ENCODE peak calls at places on chromosome 2, in eight cellular contexts. One of them, this sample, is unnamed.

GRCh38 chr2:173550143-173550542 is 195.5 kb downstream of the CDCA7 start:
- DNase-seq in dermis microvascular lymphatic vessel endothelial cell: no peak
- DNase-seq in psoas muscle: no peak
- DNase-seq in NCI-H2081: no peak
- DNase-seq in pancreas: no peak
- DNase-seq in natural killer cell treated with Interleukin-12 subunit alpha and Interleukin-12 subunit beta and Interleukin-15 and Interleukin-18, amount 100 ng/mL, for 72 hours: no peak
- DNase-seq in T-helper 2 cell: no peak
- DNase-seq in endodermal cell: no peak
- DNase-seq in this sample: no peak

GRCh38 chr2:144237845-144238637 is 281.9 kb downstream of the ZEB2 start:
- DNase-seq in dermis microvascular lymphatic vessel endothelial cell: no peak
- DNase-seq in psoas muscle: no peak
- DNase-seq in NCI-H2081: peak; percentile 84
- DNase-seq in pancreas: no peak
- DNase-seq in natural killer cell treated with Interleukin-12 subunit alpha and Interleukin-12 subunit beta and Interleukin-15 and Interleukin-18, amount 100 ng/mL, for 72 hours: no peak
- DNase-seq in T-helper 2 cell: no peak
- DNase-seq in endodermal cell: no peak
- DNase-seq in this sample: no peak

GRCh38 chr2:124753842-124754241 is 728.8 kb downstream of the CNTNAP5 start:
- DNase-seq in dermis microvascular lymphatic vessel endothelial cell: no peak
- DNase-seq in psoas muscle: no peak
- DNase-seq in NCI-H2081: no peak
- DNase-seq in pancreas: no peak
- DNase-seq in natural killer cell treated with Interleukin-12 subunit alpha and Interleukin-12 subunit beta and Interleukin-15 and Interleukin-18, amount 100 ng/mL, for 72 hours: no peak
- DNase-seq in T-helper 2 cell: no peak
- DNase-seq in endodermal cell: peak; percentile 55
- DNase-seq in this sample: no peak

GRCh38 chr2:202118168-202118567 is 45.1 kb downstream of the KIAA2012 start:
- DNase-seq in dermis microvascular lymphatic vessel endothelial cell: no peak
- DNase-seq in psoas muscle: no peak
- DNase-seq in NCI-H2081: no peak
- DNase-seq in pancreas: no peak
- DNase-seq in natural killer cell treated with Interleukin-12 subunit alpha and Interleukin-12 subunit beta and Interleukin-15 and Interleukin-18, amount 100 ng/mL, for 72 hours: no peak
- DNase-seq in T-helper 2 cell: no peak
- DNase-seq in endodermal cell: no peak
- DNase-seq in this sample: no peak

GRCh38 chr2:169105433-169105832 is 36.1 kb downstream of the DHRS9 start:
- DNase-seq in dermis microvascular lymphatic vessel endothelial cell: no peak
- DNase-seq in psoas muscle: no peak
- DNase-seq in NCI-H2081: peak; percentile 14
- DNase-seq in pancreas: no peak
- DNase-seq in natural killer cell treated with Interleukin-12 subunit alpha and Interleukin-12 subunit beta and Interleukin-15 and Interleukin-18, amount 100 ng/mL, for 72 hours: no peak
- DNase-seq in T-helper 2 cell: no peak
- DNase-seq in endodermal cell: no peak
- DNase-seq in this sample: no peak

GRCh38 chr2:224909885-224910517 is 132.3 kb downstream of the DOCK10 start:
- DNase-seq in dermis microvascular lymphatic vessel endothelial cell: peak; percentile 3
- DNase-seq in psoas muscle: peak; percentile 32
- DNase-seq in NCI-H2081: peak; percentile 82
- DNase-seq in pancreas: peak; percentile 22
- DNase-seq in natural killer cell treated with Interleukin-12 subunit alpha and Interleukin-12 subunit beta and Interleukin-15 and Interleukin-18, amount 100 ng/mL, for 72 hours: peak; percentile 66
- DNase-seq in T-helper 2 cell: no peak
- DNase-seq in endodermal cell: no peak
- DNase-seq in this sample: peak; percentile 26

GRCh38 chr2:42794271-42795046 is 2.1 kb upstream of the HAAO start:
- DNase-seq in dermis microvascular lymphatic vessel endothelial cell: no peak
- DNase-seq in psoas muscle: no peak
- DNase-seq in NCI-H2081: no peak
- DNase-seq in pancreas: peak; percentile 62
- DNase-seq in natural killer cell treated with Interleukin-12 subunit alpha and Interleukin-12 subunit beta and Interleukin-15 and Interleukin-18, amount 100 ng/mL, for 72 hours: no peak
- DNase-seq in T-helper 2 cell: no peak
- DNase-seq in endodermal cell: peak; percentile 89
- DNase-seq in this sample: no peak

GRCh38 chr2:22499082-22499844 is 885.7 kb upstream of the KLHL29 start:
- DNase-seq in dermis microvascular lymphatic vessel endothelial cell: no peak
- DNase-seq in psoas muscle: peak; percentile 26
- DNase-seq in NCI-H2081: no peak
- DNase-seq in pancreas: no peak
- DNase-seq in natural killer cell treated with Interleukin-12 subunit alpha and Interleukin-12 subunit beta and Interleukin-15 and Interleukin-18, amount 100 ng/mL, for 72 hours: no peak
- DNase-seq in T-helper 2 cell: no peak
- DNase-seq in endodermal cell: no peak
- DNase-seq in this sample: no peak

GRCh38 chr2:8553643-8554042 is 128.2 kb upstream of the ID2 start:
- DNase-seq in dermis microvascular lymphatic vessel endothelial cell: no peak
- DNase-seq in psoas muscle: no peak
- DNase-seq in NCI-H2081: no peak
- DNase-seq in pancreas: no peak
- DNase-seq in natural killer cell treated with Interleukin-12 subunit alpha and Interleukin-12 subunit beta and Interleukin-15 and Interleukin-18, amount 100 ng/mL, for 72 hours: no peak
- DNase-seq in T-helper 2 cell: no peak
- DNase-seq in endodermal cell: no peak
- DNase-seq in this sample: no peak

GRCh38 chr2:98148968-98149697 is 62.2 kb downstream of the VWA3B start:
- DNase-seq in dermis microvascular lymphatic vessel endothelial cell: peak; percentile 80
- DNase-seq in psoas muscle: no peak
- DNase-seq in NCI-H2081: no peak
- DNase-seq in pancreas: peak; percentile 36
- DNase-seq in natural killer cell treated with Interleukin-12 subunit alpha and Interleukin-12 subunit beta and Interleukin-15 and Interleukin-18, amount 100 ng/mL, for 72 hours: no peak
- DNase-seq in T-helper 2 cell: no peak
- DNase-seq in endodermal cell: peak; percentile 54
- DNase-seq in this sample: no peak